ENCODE peak calls at places on chromosome 9, in seven cellular contexts. T is A549, V is colonic mucosa, M is brain microvascular endothelial cell, N is heart right ventricle, Q is neural progenitor cell, R is lower leg skin. E is an unnamed sample.

GRCh38 chr9:130072515-130073235 is 19.0 kb downstream of the GPR107 start:
- DNase-seq in Q (no peak), N (no peak), R (no peak), T (no peak), V (no peak), M (peak), E (no peak)

GRCh38 chr9:127816362-127816725 is 13.7 kb downstream of the FPGS start:
- DNase-seq in Q (no peak), N (no peak), R (no peak), V (no peak), T (no peak), M (no peak), E (no peak)

GRCh38 chr9:74255489-74255984 is 241.6 kb upstream of the RORB start:
- DNase-seq in V (no peak), M (no peak), N (no peak), T (no peak), Q (no peak), R (no peak), E (no peak)

GRCh38 chr9:135615666-135616620 is 23.4 kb downstream of the GLT6D1 start:
- DNase-seq in Q (no peak), V (no peak), R (no peak), T (no peak), M (no peak), N (no peak), E (no peak)

GRCh38 chr9:122162415-122162814 is 2.7 kb downstream of the MORN5 start:
- DNase-seq in M (no peak), Q (no peak), R (no peak), N (no peak), V (no peak), T (no peak), E (no peak)

GRCh38 chr9:128494108-128494742 is 10.3 kb upstream of the GLE1 start:
- DNase-seq in N (peak), R (peak), Q (no peak), V (peak), M (peak), T (no peak), E (no peak)

GRCh38 chr9:125366676-125367075 is 105.0 kb downstream of the GAPVD1 start:
- DNase-seq in N (no peak), M (no peak), T (no peak), V (no peak), R (no peak), Q (no peak), E (no peak)

GRCh38 chr9:95506692-95507455 is 9.9 kb downstream of the PTCH1 start:
- DNase-seq in R (no peak), V (peak), M (peak), Q (peak), T (peak), N (peak), E (no peak)

GRCh38 chr9:133035669-133036068 is 4.9 kb downstream of the GTF3C5 start:
- DNase-seq in Q (no peak), T (no peak), N (no peak), V (no peak), M (no peak), R (no peak), E (no peak)

DNA sequence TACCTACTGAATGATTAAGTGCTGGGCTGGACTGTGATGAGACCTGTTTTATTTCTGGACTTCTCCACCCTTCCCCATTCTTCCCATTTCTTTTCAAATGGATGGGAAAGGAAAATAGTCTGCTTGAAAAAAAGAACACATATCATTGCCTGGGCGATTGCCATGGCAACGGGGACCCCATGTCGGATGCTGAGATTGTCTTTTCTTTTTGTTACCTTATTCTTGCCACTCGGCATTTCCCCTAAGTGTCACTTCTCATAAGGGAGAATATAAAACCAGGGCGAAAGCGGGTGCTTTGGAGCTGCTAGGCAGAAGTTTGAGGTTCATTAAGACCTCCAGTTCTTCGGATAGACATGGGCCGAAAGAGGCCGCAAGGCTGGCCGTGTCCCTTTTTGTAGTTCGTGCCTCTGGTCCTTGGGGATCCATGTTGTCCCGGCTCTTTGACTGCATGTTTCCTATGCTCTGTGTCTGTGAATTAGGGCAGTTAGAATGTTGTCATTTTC is 760 bp downstream of the FGD3 start:
- DNase-seq in V (no peak), M (no peak), N (no peak), Q (no peak), T (no peak), R (no peak), E (no peak)
- H3K4me3 ChIP-seq in V (no peak), M (no peak), N (peak), Q (peak), T (no peak), R (no peak), E (no peak)

DNA sequence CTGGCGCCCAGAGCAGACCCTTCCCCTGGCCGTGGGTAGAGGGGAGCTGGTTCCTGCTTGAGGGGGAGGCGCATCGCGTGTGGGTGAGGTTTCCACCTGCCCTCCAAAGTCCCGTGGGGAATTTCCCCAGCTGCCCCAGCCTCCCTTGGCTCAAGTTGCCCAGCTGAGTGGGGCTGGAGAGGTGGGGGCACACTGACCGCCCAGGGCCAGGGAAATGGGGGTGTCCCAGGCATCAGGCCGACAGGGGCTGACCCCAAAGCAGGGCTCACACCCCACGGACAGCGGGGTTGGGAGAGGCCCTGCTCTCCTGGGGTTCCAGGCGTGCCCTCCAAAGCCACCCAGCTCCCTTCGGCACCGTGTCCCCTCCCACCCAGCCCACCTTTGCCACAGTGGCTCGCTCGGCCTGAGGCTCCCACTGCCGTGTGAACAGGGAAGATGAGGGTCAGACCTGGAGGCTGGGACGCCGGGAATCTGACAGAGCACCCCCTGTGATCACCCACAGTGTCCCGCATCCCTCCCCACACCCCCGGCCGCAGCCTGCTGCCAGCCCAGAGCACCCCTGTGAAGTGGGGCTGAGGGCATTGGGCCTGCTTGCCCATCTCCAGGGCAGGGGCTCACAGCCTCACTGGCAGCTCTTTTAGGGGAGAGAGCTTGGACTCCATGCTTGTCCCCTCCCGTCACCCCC is 933 bp upstream of the EGFL7 start:
- DNase-seq in N (peak), V (no peak), T (no peak), M (no peak), R (no peak), Q (no peak), E (no peak)
- H3K4me3 ChIP-seq in N (peak), V (no peak), T (no peak), M (no peak), R (no peak), Q (no peak), E (no peak)

GRCh38 chr9:120830865-120831264 is 11.9 kb downstream of the PSMD5 start:
- DNase-seq in M (no peak), R (no peak), T (no peak), Q (no peak), V (no peak), N (no peak), E (no peak)
- H3K4me3 ChIP-seq in M (no peak), R (no peak), T (no peak), Q (no peak), V (no peak), N (no peak), E (no peak)

GRCh38 chr9:101027733-101028345 is 688 bp upstream of the PLPPR1 start:
- DNase-seq in N (no peak), V (no peak), Q (peak), M (no peak), T (no peak), R (no peak), E (no peak)
- H3K4me3 ChIP-seq in N (peak), V (peak), Q (peak), M (peak), T (peak), R (peak), E (peak)

DNA sequence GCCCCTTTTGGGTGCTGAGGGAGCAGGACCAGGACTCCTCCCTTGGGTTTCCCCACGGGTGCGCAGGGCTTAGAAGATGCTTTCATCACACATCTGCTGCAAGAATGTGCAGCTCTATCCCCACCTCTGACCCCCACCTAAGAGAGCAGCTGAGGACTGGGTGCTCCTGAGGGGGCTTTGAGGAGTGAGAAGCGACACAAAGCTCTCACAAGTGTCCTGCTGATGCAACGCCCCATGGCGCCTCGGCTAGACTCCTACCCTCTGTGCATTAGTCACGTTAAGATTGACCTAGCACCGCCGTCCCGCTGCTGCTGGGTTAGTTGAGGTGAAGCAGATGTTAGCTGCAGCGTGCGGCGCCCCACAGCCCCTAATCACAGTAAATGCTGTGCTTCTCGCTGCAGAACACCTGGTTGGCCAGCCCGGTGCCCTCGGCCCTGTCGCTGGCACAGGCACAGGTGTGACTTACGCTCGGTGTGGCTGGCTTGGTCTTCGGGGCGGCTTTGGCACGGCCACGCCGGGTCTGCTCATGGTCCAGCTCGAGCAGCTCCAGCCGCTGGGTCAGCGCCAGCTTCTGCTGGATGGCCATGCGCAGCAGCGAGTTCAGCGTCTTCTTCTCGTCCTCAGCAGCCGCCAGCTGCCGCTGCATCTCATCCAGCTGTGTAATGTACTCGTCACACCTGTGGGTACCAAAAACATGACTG is 45.0 kb upstream of the IPPK start:
- DNase-seq in V (no peak), N (peak), R (peak), T (no peak), M (no peak), Q (no peak), E (no peak)
- H3K4me3 ChIP-seq in V (no peak), N (no peak), R (no peak), T (no peak), M (no peak), Q (no peak), E (no peak)

DNA sequence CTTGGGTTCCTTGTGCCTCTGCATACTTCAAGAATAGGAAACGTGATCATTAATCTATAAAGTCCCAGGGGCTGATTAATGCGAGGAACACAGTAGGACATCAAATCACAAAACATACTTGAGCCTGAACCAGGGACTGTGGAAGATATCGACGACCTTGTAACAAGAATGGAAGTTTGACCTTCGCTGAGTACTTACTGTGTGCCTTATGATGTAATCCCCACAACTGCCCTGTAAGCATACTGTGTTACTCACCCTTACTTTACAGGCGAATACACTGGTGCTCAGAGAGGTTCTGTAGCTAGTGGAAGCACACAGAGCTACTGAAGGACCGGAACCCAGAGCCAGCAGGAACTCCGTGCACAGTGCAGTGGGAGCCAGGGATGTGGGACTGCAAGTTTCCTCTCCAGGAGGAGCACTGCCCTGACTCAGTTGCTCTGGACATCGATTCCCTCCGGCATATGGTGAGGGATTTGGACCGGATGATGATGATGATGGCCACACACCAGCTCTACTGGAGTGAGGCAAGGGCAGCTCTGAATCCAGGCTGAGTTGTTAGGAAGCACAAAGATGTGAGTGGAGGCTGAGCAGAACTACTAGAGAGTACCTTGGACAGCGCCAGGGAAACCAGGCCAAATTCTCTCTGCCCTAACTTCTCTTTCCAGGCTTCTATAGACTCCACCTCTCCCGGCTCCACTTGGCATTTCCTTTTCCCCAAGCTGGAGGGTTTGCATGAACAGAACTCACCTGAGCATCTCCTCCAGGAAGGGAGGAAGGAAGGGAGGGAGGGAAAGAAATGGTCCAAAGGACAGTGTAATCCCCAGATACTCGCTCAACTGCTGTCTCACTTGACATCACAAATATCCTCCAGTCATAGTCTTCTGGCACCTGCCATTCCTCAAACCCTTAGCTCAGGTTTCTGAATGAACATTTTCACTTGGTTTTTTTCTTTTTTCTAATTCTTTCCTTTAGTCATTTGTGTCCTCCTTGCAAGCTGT is 1.5 kb upstream of the GABBR2 start:
- DNase-seq in V (no peak), Q (peak), M (peak), R (no peak), N (no peak), T (no peak), E (no peak)
- H3K4me3 ChIP-seq in V (no peak), Q (no peak), M (no peak), R (no peak), N (no peak), T (no peak), E (no peak)

GRCh38 chr9:109107402-109108240 is 12.1 kb downstream of the TMEM245 start:
- DNase-seq in V (no peak), R (no peak), T (peak), Q (no peak), N (no peak), M (peak), E (no peak)
- H3K4me3 ChIP-seq in V (no peak), R (no peak), T (peak), Q (no peak), N (no peak), M (peak), E (peak)

E was measured in Panc1.